ENCODE peak calls at places on chromosomes 7 and 10, in four cellular contexts. Q is HepG2, R is GM12878, A is H1. S is an unnamed sample.

GRCh38 chr7:56086761-56087160 is 6.0 kb downstream of the PHKG1 start:
- DNase-seq in A (no peak), R (no peak), Q (no peak), S (no peak)

GRCh38 chr10:17109475-17110207 is 20.0 kb downstream of the CUBN start:
- DNase-seq in Q (no peak), A (no peak), R (no peak), S (no peak)

GRCh38 chr10:34181545-34182300 is 633.4 kb downstream of the PARD3 start:
- DNase-seq in R (no peak), A (no peak), Q (no peak), S (no peak)

GRCh38 chr7:147653456-147653855 is 937.1 kb upstream of the C7orf33 start:
- DNase-seq in A (no peak), R (no peak), Q (no peak), S (no peak)

GRCh38 chr10:60883187-60883586 is 60.8 kb downstream of the RHOBTB1 start:
- DNase-seq in R (no peak), Q (peak; percentile 43), A (no peak), S (no peak)

GRCh38 chr7:133783276-133783675 is 343.9 kb upstream of the LRGUK start:
- DNase-seq in R (no peak), A (no peak), Q (no peak), S (no peak)

GRCh38 chr7:108002726-108003590 is at the start of gene LAMB1:
- DNase-seq in R (no peak), Q (peak; percentile 73), A (no peak), S (peak; percentile 49)

GRCh38 chr7:148921189-148921588 is 37.1 kb upstream of the EZH2 start:
- DNase-seq in A (no peak), R (no peak), Q (no peak), S (no peak)

GRCh38 chr7:127375626-127376025 is 16.9 kb downstream of the ZNF800 start:
- DNase-seq in R (no peak), A (no peak), Q (no peak), S (no peak)

GRCh38 chr7:32539917-32540544 is 44.7 kb downstream of the AVL9 start:
- DNase-seq in Q (no peak), A (no peak), R (no peak), S (no peak)

GRCh38 chr10:113523071-113523470 is 29.8 kb upstream of the HABP2 start:
- DNase-seq in R (no peak), Q (no peak), A (no peak), S (no peak)

GRCh38 chr7:90596745-90597526 is 815 bp downstream of the CDK14 start:
- DNase-seq in Q (no peak), A (no peak), R (peak; percentile 40), S (no peak)

GRCh38 chr7:39950473-39951155 is 558 bp downstream of the CDK13 start:
- DNase-seq in A (no peak), Q (no peak), R (no peak), S (peak; percentile 28)

GRCh38 chr7:67753891-67754290 is 757.3 kb downstream of the TYW1 start:
- DNase-seq in Q (peak; percentile 11), A (no peak), R (no peak), S (no peak)

GRCh38 chr10:89793649-89794254 is 92.4 kb downstream of the KIF20B start:
- DNase-seq in Q (peak; percentile 73), R (peak; percentile 30), A (peak; percentile 21), S (peak; percentile 55)

GRCh38 chr7:123494193-123494796 is 40.1 kb downstream of the IQUB start:
- DNase-seq in Q (peak; percentile 27), A (no peak), R (no peak), S (no peak)

GRCh38 chr10:15690031-15690430 is 29.7 kb downstream of the ITGA8 start:
- DNase-seq in Q (no peak), A (no peak), R (no peak), S (no peak)

GRCh38 chr10:29243750-29244149 is 45.1 kb upstream of the LYZL1 start:
- DNase-seq in A (no peak), Q (no peak), R (no peak), S (peak; percentile 43)

GRCh38 chr7:40073239-40073638 is 61.2 kb downstream of the MPLKIP start:
- DNase-seq in Q (no peak), R (no peak), A (no peak), S (no peak)

GRCh38 chr10:45253183-45253914 is 62.1 kb downstream of the OR13A1 start:
- DNase-seq in A (no peak), R (peak; percentile 28), Q (no peak), S (no peak)

GRCh38 chr7:32298403-32299132 is 191.6 kb downstream of the LSM5 start:
- DNase-seq in Q (no peak), R (no peak), A (no peak), S (no peak)

GRCh38 chr10:131464789-131465188 is 153.3 kb upstream of the TCERG1L start:
- DNase-seq in R (no peak), Q (no peak), A (no peak), S (no peak)

GRCh38 chr7:610141-610530 is 90.5 kb upstream of the PDGFA start:
- DNase-seq in R (no peak), A (no peak), Q (no peak), S (no peak)

GRCh38 chr10:34333513-34333912 is 481.6 kb downstream of the PARD3 start:
- DNase-seq in R (no peak), A (no peak), Q (no peak), S (no peak)

GRCh38 chr10:87674963-87675362 is 15.3 kb downstream of the PAPSS2 start:
- DNase-seq in R (no peak), A (no peak), Q (no peak), S (no peak)

GRCh38 chr7:69399038-69399800 is 199.1 kb upstream of the AUTS2 start:
- DNase-seq in Q (no peak), A (peak; percentile 19), R (no peak), S (peak; percentile 55)

GRCh38 chr7:44103941-44104879 is at the start of gene AEBP1:
- DNase-seq in A (no peak), Q (no peak), R (no peak), S (no peak)

GRCh38 chr7:48497521-48497920 is 326.3 kb downstream of the ABCA13 start:
- DNase-seq in A (no peak), Q (no peak), R (no peak), S (no peak)

GRCh38 chr7:32470871-32471270 is 19.3 kb downstream of the LSM5 start:
- DNase-seq in Q (no peak), A (no peak), R (no peak), S (no peak)

GRCh38 chr10:113080061-113080460 is 130.0 kb downstream of the TCF7L2 start:
- DNase-seq in Q (no peak), R (no peak), A (no peak), S (no peak)

GRCh38 chr10:71835671-71836593 is 15.1 kb downstream of the PSAP start:
- DNase-seq in R (peak; percentile 97), A (no peak), Q (peak; percentile 42), S (no peak)

DNA sequence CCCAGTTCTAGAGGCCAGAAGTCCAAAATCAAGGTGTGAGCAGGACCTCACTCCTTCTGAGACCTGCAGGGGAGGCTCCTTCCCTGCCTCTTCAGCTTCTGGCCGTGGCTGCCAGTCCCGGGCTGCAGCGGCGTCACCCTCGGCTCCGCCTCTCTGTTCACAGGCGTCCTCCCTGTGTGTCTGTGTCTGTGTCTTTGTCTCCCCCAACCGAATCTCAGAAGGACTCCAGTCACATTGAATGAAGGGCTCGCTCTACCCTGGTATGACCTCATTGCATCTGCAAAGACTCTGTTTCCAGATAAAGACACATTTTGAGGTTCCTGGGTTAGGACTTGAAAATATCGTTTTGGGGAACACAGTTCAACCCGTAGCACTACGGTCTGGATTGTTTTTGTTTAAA is 33.1 kb upstream of the GALNT11 start:
- DNase-seq in Q (peak; percentile 6), A (peak; percentile 60), R (no peak), S (peak; percentile 59)
- TF ChIP-seq SUZ12 in Q (no peak), A (no peak), R (no peak), S (no peak)

DNA sequence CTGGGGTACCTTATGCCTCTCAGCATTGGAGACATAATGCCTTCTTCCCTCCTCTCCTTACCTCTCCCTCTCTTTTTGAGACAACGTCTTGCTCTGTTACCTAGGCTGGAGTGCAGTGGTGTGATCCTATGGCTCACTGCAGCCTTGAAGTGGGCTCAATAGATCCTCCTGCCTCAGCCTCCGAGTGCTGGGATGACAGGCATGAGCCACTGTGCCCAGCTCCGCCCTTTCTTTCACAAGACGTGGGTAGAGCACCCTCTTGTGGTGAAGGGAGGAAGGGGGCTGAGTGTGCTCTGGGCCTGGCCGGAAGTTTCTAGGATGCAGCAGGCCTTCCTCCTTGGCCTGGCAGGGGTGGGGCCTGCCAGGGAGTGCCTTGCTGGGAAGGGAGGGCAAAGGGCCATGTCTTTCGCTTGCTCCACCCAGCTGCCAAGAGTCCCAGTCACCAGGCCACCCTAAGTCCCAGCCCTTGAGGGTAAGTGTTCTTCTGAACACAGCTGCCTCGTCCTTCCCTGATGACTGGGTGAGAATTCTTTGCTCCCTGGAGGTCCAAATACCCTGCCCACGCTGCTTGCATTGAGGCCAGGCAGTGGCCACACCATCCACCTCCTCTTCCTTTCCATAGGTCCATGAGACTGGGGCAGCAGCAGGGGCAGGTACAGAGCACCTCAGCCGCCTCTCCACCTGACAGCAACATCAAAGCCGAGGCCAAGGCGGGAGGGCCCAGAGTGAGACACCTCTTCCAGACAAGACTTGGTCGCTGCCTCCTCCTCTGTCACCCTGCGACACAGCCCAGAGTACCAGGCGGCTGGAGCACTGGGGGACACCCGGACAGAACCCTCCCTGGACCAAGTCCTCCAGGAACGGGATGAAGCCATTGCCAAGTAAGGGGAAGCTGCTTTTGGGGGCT is 3.7 kb downstream of the ABHD11 start:
- DNase-seq in A (no peak), Q (peak; percentile 77), R (peak; percentile 49), S (peak; percentile 81)
- H3K9ac ChIP-seq in A (no peak overlapping the region), Q (no peak overlapping the region), R (no peak overlapping the region), S (peak overlapping the region; percentile 17)

GRCh38 chr7:131692131-131692960 is 135.9 kb upstream of the PODXL start:
- DNase-seq in Q (peak; percentile 10), R (no peak), A (peak; percentile 53), S (peak; percentile 75)
- TF ChIP-seq SUZ12 in Q (no peak), R (no peak), A (no peak), S (no peak)

GRCh38 chr7:80829527-80829926 is 89.3 kb downstream of the SEMA3C start:
- DNase-seq in A (no peak), Q (no peak), R (no peak), S (no peak)
- H3K9ac ChIP-seq in A (no peak overlapping the region), Q (no peak overlapping the region), R (no peak overlapping the region), S (no peak overlapping the region)

GRCh38 chr10:48885376-48885775 is 54.3 kb downstream of the LRRC18 start:
- DNase-seq in A (no peak), R (no peak), Q (peak; percentile 3), S (peak; percentile 9)
- TF ChIP-seq SUZ12 in A (no peak), R (no peak), Q (no peak), S (no peak)

GRCh38 chr7:5657901-5658300 is 123.6 kb downstream of the RNF216 start:
- DNase-seq in R (no peak), Q (no peak), A (no peak), S (no peak)
- H3K9ac ChIP-seq in R (no peak overlapping the region), Q (no peak overlapping the region), A (no peak overlapping the region), S (no peak overlapping the region)

DNA sequence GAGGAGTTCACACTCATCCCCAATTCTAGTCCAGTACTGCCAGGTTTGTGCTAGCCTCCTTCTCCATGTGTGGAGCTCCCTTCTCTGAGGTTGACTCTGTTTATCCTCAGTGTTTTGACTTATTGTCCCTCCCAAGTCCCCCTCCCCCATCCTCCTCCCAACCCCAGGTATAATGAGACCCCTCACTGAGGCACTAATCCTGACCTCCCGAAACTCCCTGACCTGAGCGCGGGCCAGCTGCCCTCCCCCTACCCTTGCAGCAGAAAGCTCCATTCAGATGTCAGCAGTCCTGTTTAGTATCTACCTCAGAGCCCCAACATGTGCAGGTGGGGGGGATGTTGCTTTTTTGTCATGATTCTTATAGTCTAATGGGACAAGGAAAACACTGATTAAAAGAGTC is 61.4 kb downstream of the GDI2 start:
- DNase-seq in A (no peak), R (no peak), Q (no peak), S (no peak)
- TF ChIP-seq SUZ12 in A (no peak), R (no peak), Q (no peak), S (no peak)